ENCODE peak calls at places on chromosomes 1 and 21, in eight cellular contexts. B is HFFc6, D is heart right ventricle, H is breast epithelium, Q is neural crest cell, S is body of pancreas, J is spleen, R is GM12864. W is an unnamed sample.

GRCh38 chr1:150235436-150235851 is 468 bp downstream of the ANP32E start:
- DNase-seq in B (no peak), D (no peak), H (no peak), Q (no peak), S (peak; percentile 20), J (no peak), R (no peak), W (no peak)

GRCh38 chr1:61330571-61330970 is 248.2 kb downstream of the NFIA start:
- DNase-seq in B (no peak), D (no peak), H (no peak), Q (no peak), S (no peak), J (no peak), R (no peak), W (no peak)

GRCh38 chr1:32782086-32782485 is 35.1 kb downstream of the YARS1 start:
- DNase-seq in B (no peak), D (no peak), H (no peak), Q (no peak), S (no peak), J (no peak), R (no peak), W (no peak)

GRCh38 chr1:32759521-32759980 is 57.0 kb upstream of the SYNC start:
- DNase-seq in B (no peak), D (no peak), H (peak; percentile 86), Q (no peak), S (peak; percentile 90), J (no peak), R (no peak), W (no peak)

GRCh38 chr1:3419415-3420204 is 34.9 kb upstream of the ARHGEF16 start:
- DNase-seq in B (no peak), D (no peak), H (no peak), Q (no peak), S (no peak), J (no peak), R (no peak), W (no peak)

GRCh38 chr1:12618661-12619395 is 818 bp upstream of the DHRS3 start:
- DNase-seq in B (peak; percentile 60), D (peak; percentile 74), H (peak; percentile 78), Q (no peak), S (peak; percentile 81), J (peak; percentile 82), R (no peak), W (no peak)

GRCh38 chr1:231058416-231059109 is 18.5 kb upstream of the FAM89A start:
- DNase-seq in B (no peak), D (no peak), H (no peak), Q (no peak), S (no peak), J (no peak), R (no peak), W (no peak)

GRCh38 chr21:34198232-34199120 is 125.1 kb downstream of the MRPS6 start:
- DNase-seq in B (no peak), D (no peak), H (no peak), Q (no peak), S (no peak), J (no peak), R (no peak), W (no peak)

GRCh38 chr1:228272831-228273571 is 65.2 kb downstream of the OBSCN start:
- DNase-seq in B (no peak), D (peak; percentile 27), H (no peak), Q (no peak), S (no peak), J (peak; percentile 75), R (no peak), W (no peak)

GRCh38 chr21:38241029-38241740 is 15.6 kb upstream of the KCNJ15 start:
- DNase-seq in B (no peak), D (peak; percentile 38), H (no peak), Q (no peak), S (peak; percentile 43), J (no peak), R (no peak), W (no peak)

GRCh38 chr1:204356997-204357396 is 2.7 kb downstream of the PLEKHA6 start:
- DNase-seq in B (peak; percentile 45), D (no peak), H (no peak), Q (no peak), S (no peak), J (no peak), R (no peak), W (no peak)

GRCh38 chr1:176225911-176226310 is 18.8 kb upstream of the COP1 start:
- DNase-seq in B (no peak), D (no peak), H (no peak), Q (no peak), S (no peak), J (no peak), R (no peak), W (no peak)

GRCh38 chr21:42435833-42436232 is 32.1 kb downstream of the UBASH3A start:
- DNase-seq in B (no peak), D (no peak), H (no peak), Q (no peak), S (no peak), J (no peak), R (no peak), W (no peak)

GRCh38 chr1:3924871-3925655 is 25.0 kb upstream of the C1orf174 start:
- DNase-seq in B (no peak), D (no peak), H (no peak), Q (no peak), S (no peak), J (no peak), R (no peak), W (no peak)

GRCh38 chr1:205750683-205751651 is 985 bp upstream of the NUCKS1 start:
- DNase-seq in B (no peak), D (no peak), H (no peak), Q (no peak), S (no peak), J (no peak), R (no peak), W (no peak)

GRCh38 chr1:27583479-27583878 is 20.5 kb downstream of the AHDC1 start:
- DNase-seq in B (no peak), D (no peak), H (no peak), Q (no peak), S (no peak), J (no peak), R (no peak), W (no peak)

GRCh38 chr1:47231314-47232186 is 475 bp downstream of the TAL1 start:
- DNase-seq in B (no peak), D (peak; percentile 30), H (no peak), Q (peak; percentile 29), S (peak; percentile 40), J (no peak), R (no peak), W (no peak)

GRCh38 chr1:2148691-2149090 is 45.9 kb downstream of the FAAP20 start:
- DNase-seq in B (no peak), D (no peak), H (no peak), Q (no peak), S (peak; percentile 56), J (peak; percentile 89), R (no peak), W (no peak)

GRCh38 chr1:205133287-205133686 is 11.5 kb upstream of the RBBP5 start:
- DNase-seq in B (no peak), D (no peak), H (no peak), Q (no peak), S (no peak), J (no peak), R (no peak), W (no peak)

GRCh38 chr1:80534606-80535360 is 1266.0 kb upstream of the ADGRL2 start:
- DNase-seq in B (no peak), D (no peak), H (no peak), Q (no peak), S (no peak), J (no peak), R (no peak), W (no peak)

GRCh38 chr1:177902151-177902765 is 67.6 kb downstream of the SEC16B start:
- DNase-seq in B (no peak), D (no peak), H (no peak), Q (no peak), S (no peak), J (no peak), R (no peak), W (no peak)

GRCh38 chr1:237817277-237817676 is 73.4 kb downstream of the ZP4 start:
- DNase-seq in B (peak; percentile 39), D (no peak), H (no peak), Q (no peak), S (no peak), J (no peak), R (no peak), W (no peak)

GRCh38 chr1:7539772-7540175 is 231.3 kb upstream of the VAMP3 start:
- DNase-seq in B (peak; percentile 21), D (no peak), H (no peak), Q (peak; percentile 31), S (peak; percentile 56), J (peak; percentile 19), R (no peak), W (no peak)

GRCh38 chr1:215076312-215076711 is 6.2 kb upstream of the KCNK2 start:
- DNase-seq in B (peak; percentile 52), D (no peak), H (no peak), Q (no peak), S (no peak), J (no peak), R (peak; percentile 8), W (no peak)

GRCh38 chr1:7003676-7004075 is 218.4 kb downstream of the CAMTA1 start:
- DNase-seq in B (no peak), D (no peak), H (no peak), Q (no peak), S (no peak), J (no peak), R (no peak), W (no peak)

GRCh38 chr21:46599251-46599572 is 5.7 kb downstream of the S100B start:
- DNase-seq in B (peak; percentile 89), D (no peak), H (no peak), Q (peak; percentile 46), S (peak; percentile 40), J (no peak), R (no peak), W (no peak)

GRCh38 chr1:201849372-201850052 is 20.6 kb downstream of the IPO9 start:
- DNase-seq in B (no peak), D (no peak), H (no peak), Q (no peak), S (no peak), J (no peak), R (no peak), W (no peak)

GRCh38 chr21:39373634-39374033 is 24.7 kb upstream of the HMGN1 start:
- DNase-seq in B (peak; percentile 63), D (no peak), H (no peak), Q (no peak), S (peak; percentile 36), J (no peak), R (no peak), W (no peak)
- TF ChIP-seq CTCF in B (peak; percentile 62), D (peak; percentile 42), H (peak; percentile 22), Q (peak; percentile 53), S (peak; percentile 28), J (no peak), R (peak; percentile 14), W (no peak)

GRCh38 chr1:110475358-110476027 is 24.5 kb downstream of the PROK1 start:
- DNase-seq in B (no peak), D (no peak), H (no peak), Q (no peak), S (no peak), J (peak; percentile 52), R (no peak), W (no peak)
- TF ChIP-seq CTCF in B (no peak), D (no peak), H (no peak), Q (peak; percentile 16), S (no peak), J (no peak), R (no peak), W (no peak)

GRCh38 chr1:68590473-68590872 is 93.6 kb upstream of the DEPDC1 start:
- DNase-seq in B (no peak), D (no peak), H (no peak), Q (no peak), S (no peak), J (no peak), R (no peak), W (no peak)
- TF ChIP-seq CTCF in B (no peak), D (peak; percentile 22), H (no peak), Q (no peak), S (peak; percentile 5), J (no peak), R (no peak), W (no peak)

GRCh38 chr1:183580281-183580682 is 10.0 kb downstream of the NCF2 start:
- DNase-seq in B (peak; percentile 34), D (no peak), H (no peak), Q (no peak), S (peak; percentile 71), J (no peak), R (no peak), W (no peak)
- TF ChIP-seq CTCF in B (peak; percentile 61), D (peak; percentile 47), H (no peak), Q (peak; percentile 35), S (peak; percentile 16), J (peak; percentile 11), R (peak; percentile 31), W (no peak)